ENCODE peak calls at places on chromosomes 11 and 22, in five cellular contexts. K, P, S, Q and H are unnamed samples.

GRCh38 chr22:46219650-46220049 is 30.4 kb downstream of the CDPF1 start:
- DNase-seq in P (no peak), S (no peak), K (no peak), Q (no peak), H (no peak)

GRCh38 chr11:945986-946385 is 20.3 kb downstream of the AP2A2 start:
- DNase-seq in P (no peak), S (no peak), Q (no peak), K (no peak), H (peak)

GRCh38 chr11:10441652-10442503 is 13.2 kb upstream of the AMPD3 start:
- DNase-seq in K (no peak), Q (no peak), P (no peak), S (no peak), H (no peak)

GRCh38 chr11:116771935-116772334 is 852 bp downstream of the BUD13 start:
- DNase-seq in Q (no peak), K (no peak), S (no peak), P (no peak), H (no peak)

GRCh38 chr22:38657248-38657909 is 941 bp downstream of the CBY1 start:
- DNase-seq in S (no peak), Q (no peak), K (no peak), P (peak), H (no peak)

GRCh38 chr11:62613275-62613864 is 313 bp downstream of the ROM1 start:
- DNase-seq in K (no peak), P (no peak), Q (no peak), S (no peak), H (peak)

GRCh38 chr11:112320668-112321067 is 60.0 kb upstream of the PLET1 start:
- DNase-seq in S (peak), Q (no peak), P (no peak), K (peak), H (no peak)

GRCh38 chr11:82986491-82986890 is 85.0 kb downstream of the DDIAS start:
- DNase-seq in S (no peak), P (no peak), K (no peak), Q (no peak), H (no peak)

GRCh38 chr11:45078236-45079074 is 68.0 kb upstream of the PRDM11 start:
- DNase-seq in Q (no peak), K (no peak), S (no peak), P (no peak), H (no peak)

GRCh38 chr11:67299471-67300191 is 3.7 kb upstream of the SSH3 start:
- DNase-seq in K (no peak), P (no peak), S (no peak), Q (no peak), H (no peak)

GRCh38 chr11:61869636-61870428 is 21.5 kb downstream of the FADS3 start:
- DNase-seq in S (no peak), P (no peak), Q (no peak), K (no peak), H (no peak)

GRCh38 chr11:63997801-63998332 is 11.6 kb downstream of the OTUB1 start:
- DNase-seq in Q (no peak), S (no peak), K (no peak), P (no peak), H (no peak)

GRCh38 chr22:19559324-19559811 is 35.2 kb upstream of the CLDN5 start:
- DNase-seq in Q (no peak), S (no peak), K (no peak), P (no peak), H (no peak)

GRCh38 chr11:8359521-8359920 is 95.8 kb upstream of the LMO1 start:
- DNase-seq in K (no peak), Q (no peak), S (no peak), P (no peak), H (no peak)

DNA sequence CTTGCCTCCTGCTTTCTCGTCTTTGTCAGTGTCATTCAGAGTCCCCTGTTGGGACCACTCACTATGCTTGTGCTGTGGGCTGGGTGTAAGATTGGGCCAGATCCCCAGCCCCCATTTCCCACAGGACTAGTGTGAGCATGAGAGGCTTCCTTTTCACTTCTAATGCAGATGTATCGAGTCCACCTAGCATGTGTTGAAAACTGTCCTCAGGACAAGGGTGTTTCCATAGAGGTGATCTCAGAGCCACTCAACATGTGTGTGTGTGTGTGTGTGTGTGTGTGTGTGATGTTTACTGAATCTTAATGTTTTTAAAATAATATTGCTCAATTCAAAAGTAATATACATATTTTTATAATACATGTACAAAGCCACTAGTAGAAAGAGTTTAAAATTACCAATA is 11.4 kb upstream of the CD44 start:
- DNase-seq in K (no peak), P (no peak), Q (no peak), S (no peak), H (no peak)
- H3K27ac ChIP-seq in K (no peak), P (no peak), Q (no peak), S (no peak), H (no peak)

DNA sequence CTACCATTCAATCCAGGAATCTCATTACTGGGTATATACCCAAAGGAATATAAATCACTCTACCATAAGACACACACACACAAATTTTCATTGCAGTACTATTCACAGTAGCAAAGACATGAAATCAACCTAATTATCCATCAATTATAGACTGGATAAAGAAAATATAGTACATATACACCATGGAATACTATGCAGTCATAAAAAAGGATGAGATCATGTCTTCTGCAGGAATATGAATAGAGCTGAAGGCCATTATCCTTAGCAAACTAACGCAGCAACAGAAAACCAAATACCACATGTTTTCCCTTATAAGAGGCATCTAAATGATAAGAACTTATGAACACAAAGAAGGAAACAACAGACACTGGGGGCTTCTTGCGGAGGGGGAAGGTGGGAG is 15.5 kb upstream of the C11orf58 start:
- DNase-seq in K (no peak), Q (no peak), S (no peak), P (no peak), H (no peak)
- H3K27ac ChIP-seq in K (no peak), Q (no peak), S (no peak), P (no peak), H (no peak)

GRCh38 chr11:66071326-66071870 is 1.3 kb downstream of the PACS1 start:
- DNase-seq in P (no peak), Q (no peak), S (no peak), K (no peak), H (no peak)
- H3K27ac ChIP-seq in P (peak), Q (peak), S (peak), K (peak), H (peak)

GRCh38 chr22:24156146-24156914 is 25.0 kb upstream of the SUSD2 start:
- DNase-seq in K (peak), S (no peak), Q (peak), P (peak), H (no peak)

GRCh38 chr22:24154826-24155225 is 26.5 kb upstream of the SUSD2 start:
- DNase-seq in K (no peak), S (no peak), Q (no peak), P (no peak), H (no peak)

GRCh38 chr22:24155597-24156145 is 25.6 kb upstream of the SUSD2 start:
- DNase-seq in K (peak), P (peak), Q (no peak), S (peak), H (peak)

GRCh38 chr22:24153353-24153752 is 27.9 kb upstream of the SUSD2 start:
- DNase-seq in S (no peak), K (no peak), Q (no peak), P (peak), H (no peak)

DNA sequence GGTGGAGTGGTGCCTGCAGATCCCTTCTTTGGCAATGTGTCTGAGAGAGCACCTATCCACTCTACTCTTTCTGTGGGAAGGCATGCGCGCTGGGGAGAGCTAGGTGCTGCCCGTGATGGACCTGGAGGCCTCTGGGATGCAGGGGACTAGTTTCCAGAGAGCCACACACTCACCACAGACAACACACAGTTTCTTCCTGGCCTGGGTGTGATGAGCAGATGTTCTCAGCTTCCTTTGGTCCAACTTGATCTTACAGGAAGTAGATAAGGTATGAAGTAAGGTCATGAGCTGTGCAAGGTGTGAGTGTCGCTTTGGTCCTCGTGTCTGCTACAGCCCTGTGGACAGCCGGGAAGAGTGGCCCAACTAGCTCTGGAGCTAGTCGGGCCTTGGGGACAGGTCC is 27.3 kb upstream of the SUSD2 start:
- DNase-seq in P (no peak), K (no peak), S (no peak), Q (no peak), H (no peak)
- H3K27ac ChIP-seq in P (peak), K (no peak), S (no peak), Q (peak), H (no peak)

GRCh38 chr11:68358416-68358815 is 46.0 kb downstream of the LRP5 start:
- DNase-seq in K (no peak), S (no peak), P (no peak), Q (no peak), H (no peak)
- H3K27ac ChIP-seq in K (no peak), S (peak), P (no peak), Q (no peak), H (no peak)

GRCh38 chr22:23278883-23279675 is 98.8 kb downstream of the BCR start:
- DNase-seq in Q (no peak), K (peak), S (peak), P (peak), H (peak)

GRCh38 chr22:23275751-23276150 is 95.4 kb downstream of the BCR start:
- DNase-seq in S (no peak), Q (no peak), K (no peak), P (no peak), H (no peak)

GRCh38 chr22:23274891-23275694 is 94.8 kb downstream of the BCR start:
- DNase-seq in K (no peak), Q (no peak), P (no peak), S (no peak), H (no peak)

GRCh38 chr22:23277583-23278295 is 97.4 kb downstream of the BCR start:
- DNase-seq in K (no peak), Q (no peak), P (no peak), S (no peak), H (no peak)

GRCh38 chr22:23276656-23277582 is 96.6 kb downstream of the BCR start:
- DNase-seq in P (no peak), S (no peak), K (no peak), Q (no peak), H (no peak)
- H3K27ac ChIP-seq in P (no peak), S (peak), K (no peak), Q (no peak), H (peak)

DNA sequence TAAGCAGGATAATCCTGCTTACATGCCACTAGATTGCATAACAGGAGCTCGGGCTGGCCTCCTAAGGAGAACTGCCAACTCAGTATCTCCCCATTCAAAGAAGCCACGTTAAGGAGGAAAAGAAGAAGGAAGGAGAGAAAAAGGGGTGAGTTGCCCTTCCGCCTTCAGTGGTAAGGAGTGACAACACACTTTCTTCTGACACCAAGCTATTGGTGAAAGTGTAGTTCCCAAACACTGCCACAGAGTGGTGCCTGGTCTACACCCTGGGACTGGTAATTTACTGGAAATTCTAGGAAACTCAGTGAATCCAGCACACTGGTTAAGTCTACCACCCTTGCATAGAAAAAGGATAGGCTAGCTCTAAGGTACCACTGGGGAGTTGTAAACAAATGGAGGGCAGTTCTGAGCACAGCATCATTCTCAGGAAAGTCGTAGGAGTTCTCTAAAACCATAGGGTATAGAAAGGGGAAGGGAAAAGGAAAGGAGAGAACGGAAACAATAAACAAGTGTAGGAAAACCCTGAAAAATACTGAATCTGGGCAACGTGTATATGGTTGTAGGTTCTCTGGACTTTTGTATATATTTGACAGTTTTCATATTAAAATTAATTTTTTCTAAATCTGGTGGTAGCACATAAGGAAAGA is 58.2 kb downstream of the RRAS2 start:
- DNase-seq in S (no peak), Q (peak), P (peak), K (peak), H (peak)
- H3K27ac ChIP-seq in S (no peak), Q (no peak), P (no peak), K (no peak), H (no peak)

GRCh38 chr11:68342459-68343158 is 30.2 kb downstream of the LRP5 start:
- DNase-seq in Q (no peak), S (peak), P (no peak), K (no peak), H (no peak)
- H3K27ac ChIP-seq in Q (no peak), S (peak), P (no peak), K (peak), H (no peak)

GRCh38 chr11:124200671-124201070 is 17.5 kb downstream of the OR10D3 start:
- DNase-seq in P (no peak), S (no peak), K (no peak), Q (no peak), H (no peak)
- H3K27ac ChIP-seq in P (no peak), S (no peak), K (no peak), Q (no peak), H (no peak)

GRCh38 chr22:32203181-32204105 is 1.4 kb downstream of the RFPL2 start:
- DNase-seq in K (no peak), Q (no peak), S (no peak), P (no peak), H (no peak)

GRCh38 chr22:32200752-32201151 is 4.1 kb downstream of the RFPL2 start:
- DNase-seq in S (no peak), P (no peak), K (no peak), Q (no peak), H (no peak)

GRCh38 chr22:32202161-32202538 is 2.7 kb downstream of the RFPL2 start:
- DNase-seq in S (no peak), K (no peak), Q (no peak), P (no peak), H (no peak)

GRCh38 chr22:32204211-32204855 is 540 bp downstream of the RFPL2 start:
- DNase-seq in K (no peak), Q (no peak), P (no peak), S (no peak), H (no peak)

GRCh38 chr22:32202539-32203180 is 2.2 kb downstream of the RFPL2 start:
- DNase-seq in S (no peak), K (no peak), Q (no peak), P (no peak), H (no peak)
- H3K27ac ChIP-seq in S (no peak), K (no peak), Q (no peak), P (no peak), H (no peak)